ENCODE peak calls at places on chromosomes 7 and 10, in four cellular contexts. One of them, this sample, is unnamed.

GRCh38 chr10:26857991-26858706 is 2.6 kb downstream of the ABI1 start:
- DNase-seq in stimulated activated CD8-positive, alpha-beta memory T cell treated with anti-CD3 and anti-CD28 coated beads, Interleukin-7, amount 100 ng/mL, for 24 hours: no peak
- DNase-seq in H54: no peak
- DNase-seq in stimulated activated CD4-positive, alpha-beta T cell treated with anti-CD3 and anti-CD28 coated beads, TNF-alpha, amount 100 ng/mL, for 1 hour: no peak
- DNase-seq in this sample: peak

GRCh38 chr10:36888925-36889573 is 236.3 kb upstream of the ANKRD30A start:
- DNase-seq in stimulated activated CD8-positive, alpha-beta memory T cell treated with anti-CD3 and anti-CD28 coated beads, Interleukin-7, amount 100 ng/mL, for 24 hours: peak
- DNase-seq in H54: peak
- DNase-seq in stimulated activated CD4-positive, alpha-beta T cell treated with anti-CD3 and anti-CD28 coated beads, TNF-alpha, amount 100 ng/mL, for 1 hour: no peak
- DNase-seq in this sample: peak

GRCh38 chr7:4699897-4700296 is 17.8 kb downstream of the FOXK1 start:
- DNase-seq in stimulated activated CD8-positive, alpha-beta memory T cell treated with anti-CD3 and anti-CD28 coated beads, Interleukin-7, amount 100 ng/mL, for 24 hours: no peak
- DNase-seq in H54: no peak
- DNase-seq in stimulated activated CD4-positive, alpha-beta T cell treated with anti-CD3 and anti-CD28 coated beads, TNF-alpha, amount 100 ng/mL, for 1 hour: no peak
- DNase-seq in this sample: no peak

GRCh38 chr7:93913197-93913596 is 6.8 kb downstream of the GNGT1 start:
- DNase-seq in stimulated activated CD8-positive, alpha-beta memory T cell treated with anti-CD3 and anti-CD28 coated beads, Interleukin-7, amount 100 ng/mL, for 24 hours: no peak
- DNase-seq in H54: no peak
- DNase-seq in stimulated activated CD4-positive, alpha-beta T cell treated with anti-CD3 and anti-CD28 coated beads, TNF-alpha, amount 100 ng/mL, for 1 hour: no peak
- DNase-seq in this sample: peak

GRCh38 chr10:3955954-3956617 is 171.1 kb upstream of the KLF6 start:
- DNase-seq in stimulated activated CD8-positive, alpha-beta memory T cell treated with anti-CD3 and anti-CD28 coated beads, Interleukin-7, amount 100 ng/mL, for 24 hours: no peak
- DNase-seq in H54: no peak
- DNase-seq in stimulated activated CD4-positive, alpha-beta T cell treated with anti-CD3 and anti-CD28 coated beads, TNF-alpha, amount 100 ng/mL, for 1 hour: no peak
- DNase-seq in this sample: no peak

GRCh38 chr10:26232174-26232573 is 15.6 kb downstream of the GAD2 start:
- DNase-seq in stimulated activated CD8-positive, alpha-beta memory T cell treated with anti-CD3 and anti-CD28 coated beads, Interleukin-7, amount 100 ng/mL, for 24 hours: no peak
- DNase-seq in H54: no peak
- DNase-seq in stimulated activated CD4-positive, alpha-beta T cell treated with anti-CD3 and anti-CD28 coated beads, TNF-alpha, amount 100 ng/mL, for 1 hour: no peak
- DNase-seq in this sample: no peak

GRCh38 chr7:105934577-105935185 is 28.4 kb upstream of the CDHR3 start:
- DNase-seq in stimulated activated CD8-positive, alpha-beta memory T cell treated with anti-CD3 and anti-CD28 coated beads, Interleukin-7, amount 100 ng/mL, for 24 hours: no peak
- DNase-seq in H54: no peak
- DNase-seq in stimulated activated CD4-positive, alpha-beta T cell treated with anti-CD3 and anti-CD28 coated beads, TNF-alpha, amount 100 ng/mL, for 1 hour: no peak
- DNase-seq in this sample: peak

GRCh38 chr10:17115683-17116082 is 13.9 kb downstream of the CUBN start:
- DNase-seq in stimulated activated CD8-positive, alpha-beta memory T cell treated with anti-CD3 and anti-CD28 coated beads, Interleukin-7, amount 100 ng/mL, for 24 hours: no peak
- DNase-seq in H54: peak
- DNase-seq in stimulated activated CD4-positive, alpha-beta T cell treated with anti-CD3 and anti-CD28 coated beads, TNF-alpha, amount 100 ng/mL, for 1 hour: no peak
- DNase-seq in this sample: peak

GRCh38 chr10:126651461-126651860 is 19.0 kb downstream of the C10orf90 start:
- DNase-seq in stimulated activated CD8-positive, alpha-beta memory T cell treated with anti-CD3 and anti-CD28 coated beads, Interleukin-7, amount 100 ng/mL, for 24 hours: no peak
- DNase-seq in H54: no peak
- DNase-seq in stimulated activated CD4-positive, alpha-beta T cell treated with anti-CD3 and anti-CD28 coated beads, TNF-alpha, amount 100 ng/mL, for 1 hour: no peak
- DNase-seq in this sample: no peak

GRCh38 chr7:44232900-44233715 is 32.3 kb downstream of the YKT6 start:
- DNase-seq in stimulated activated CD8-positive, alpha-beta memory T cell treated with anti-CD3 and anti-CD28 coated beads, Interleukin-7, amount 100 ng/mL, for 24 hours: no peak
- DNase-seq in H54: no peak
- DNase-seq in stimulated activated CD4-positive, alpha-beta T cell treated with anti-CD3 and anti-CD28 coated beads, TNF-alpha, amount 100 ng/mL, for 1 hour: no peak
- DNase-seq in this sample: no peak

GRCh38 chr7:153190452-153190851 is 430.9 kb downstream of the ACTR3B start:
- DNase-seq in stimulated activated CD8-positive, alpha-beta memory T cell treated with anti-CD3 and anti-CD28 coated beads, Interleukin-7, amount 100 ng/mL, for 24 hours: no peak
- DNase-seq in H54: peak
- DNase-seq in stimulated activated CD4-positive, alpha-beta T cell treated with anti-CD3 and anti-CD28 coated beads, TNF-alpha, amount 100 ng/mL, for 1 hour: no peak
- DNase-seq in this sample: peak

GRCh38 chr7:101553018-101553770 is 75.9 kb downstream of the MYL10 start:
- DNase-seq in stimulated activated CD8-positive, alpha-beta memory T cell treated with anti-CD3 and anti-CD28 coated beads, Interleukin-7, amount 100 ng/mL, for 24 hours: no peak
- DNase-seq in H54: no peak
- DNase-seq in stimulated activated CD4-positive, alpha-beta T cell treated with anti-CD3 and anti-CD28 coated beads, TNF-alpha, amount 100 ng/mL, for 1 hour: no peak
- DNase-seq in this sample: no peak

GRCh38 chr7:25360471-25360870 is 132.2 kb upstream of the NPVF start:
- DNase-seq in stimulated activated CD8-positive, alpha-beta memory T cell treated with anti-CD3 and anti-CD28 coated beads, Interleukin-7, amount 100 ng/mL, for 24 hours: no peak
- DNase-seq in H54: no peak
- DNase-seq in stimulated activated CD4-positive, alpha-beta T cell treated with anti-CD3 and anti-CD28 coated beads, TNF-alpha, amount 100 ng/mL, for 1 hour: no peak
- DNase-seq in this sample: no peak

GRCh38 chr10:13928362-13928921 is 341.7 kb downstream of the PRPF18 start:
- DNase-seq in stimulated activated CD8-positive, alpha-beta memory T cell treated with anti-CD3 and anti-CD28 coated beads, Interleukin-7, amount 100 ng/mL, for 24 hours: no peak
- DNase-seq in H54: no peak
- DNase-seq in stimulated activated CD4-positive, alpha-beta T cell treated with anti-CD3 and anti-CD28 coated beads, TNF-alpha, amount 100 ng/mL, for 1 hour: no peak
- DNase-seq in this sample: no peak

GRCh38 chr7:142603870-142604448 is 145.3 kb upstream of the PRSS1 start:
- DNase-seq in stimulated activated CD8-positive, alpha-beta memory T cell treated with anti-CD3 and anti-CD28 coated beads, Interleukin-7, amount 100 ng/mL, for 24 hours: peak
- DNase-seq in H54: peak
- DNase-seq in stimulated activated CD4-positive, alpha-beta T cell treated with anti-CD3 and anti-CD28 coated beads, TNF-alpha, amount 100 ng/mL, for 1 hour: peak
- DNase-seq in this sample: peak

GRCh38 chr10:13338337-13339128 is 9.6 kb downstream of the SEPHS1 start:
- DNase-seq in stimulated activated CD8-positive, alpha-beta memory T cell treated with anti-CD3 and anti-CD28 coated beads, Interleukin-7, amount 100 ng/mL, for 24 hours: no peak
- DNase-seq in H54: no peak
- DNase-seq in stimulated activated CD4-positive, alpha-beta T cell treated with anti-CD3 and anti-CD28 coated beads, TNF-alpha, amount 100 ng/mL, for 1 hour: no peak
- DNase-seq in this sample: peak

GRCh38 chr7:70694357-70694908 is 437.5 kb upstream of the GALNT17 start:
- DNase-seq in stimulated activated CD8-positive, alpha-beta memory T cell treated with anti-CD3 and anti-CD28 coated beads, Interleukin-7, amount 100 ng/mL, for 24 hours: no peak
- DNase-seq in H54: no peak
- DNase-seq in stimulated activated CD4-positive, alpha-beta T cell treated with anti-CD3 and anti-CD28 coated beads, TNF-alpha, amount 100 ng/mL, for 1 hour: no peak
- DNase-seq in this sample: peak

GRCh38 chr10:7610651-7611389 is 55.9 kb downstream of the ITIH5 start:
- DNase-seq in stimulated activated CD8-positive, alpha-beta memory T cell treated with anti-CD3 and anti-CD28 coated beads, Interleukin-7, amount 100 ng/mL, for 24 hours: no peak
- DNase-seq in H54: no peak
- DNase-seq in stimulated activated CD4-positive, alpha-beta T cell treated with anti-CD3 and anti-CD28 coated beads, TNF-alpha, amount 100 ng/mL, for 1 hour: no peak
- DNase-seq in this sample: peak

GRCh38 chr7:44750921-44751571 is 2.4 kb downstream of the ZMIZ2 start:
- DNase-seq in stimulated activated CD8-positive, alpha-beta memory T cell treated with anti-CD3 and anti-CD28 coated beads, Interleukin-7, amount 100 ng/mL, for 24 hours: no peak
- DNase-seq in H54: no peak
- DNase-seq in stimulated activated CD4-positive, alpha-beta T cell treated with anti-CD3 and anti-CD28 coated beads, TNF-alpha, amount 100 ng/mL, for 1 hour: peak
- DNase-seq in this sample: no peak

GRCh38 chr7:156732091-156732621 is 91.6 kb downstream of the RNF32 start:
- DNase-seq in stimulated activated CD8-positive, alpha-beta memory T cell treated with anti-CD3 and anti-CD28 coated beads, Interleukin-7, amount 100 ng/mL, for 24 hours: no peak
- DNase-seq in H54: no peak
- DNase-seq in stimulated activated CD4-positive, alpha-beta T cell treated with anti-CD3 and anti-CD28 coated beads, TNF-alpha, amount 100 ng/mL, for 1 hour: no peak
- DNase-seq in this sample: no peak

GRCh38 chr10:53601260-53601875 is 828.8 kb upstream of the MBL2 start:
- DNase-seq in stimulated activated CD8-positive, alpha-beta memory T cell treated with anti-CD3 and anti-CD28 coated beads, Interleukin-7, amount 100 ng/mL, for 24 hours: no peak
- DNase-seq in H54: no peak
- DNase-seq in stimulated activated CD4-positive, alpha-beta T cell treated with anti-CD3 and anti-CD28 coated beads, TNF-alpha, amount 100 ng/mL, for 1 hour: no peak
- DNase-seq in this sample: peak

GRCh38 chr10:3348561-3348960 is 176.0 kb upstream of the PITRM1 start:
- DNase-seq in stimulated activated CD8-positive, alpha-beta memory T cell treated with anti-CD3 and anti-CD28 coated beads, Interleukin-7, amount 100 ng/mL, for 24 hours: no peak
- DNase-seq in H54: no peak
- DNase-seq in stimulated activated CD4-positive, alpha-beta T cell treated with anti-CD3 and anti-CD28 coated beads, TNF-alpha, amount 100 ng/mL, for 1 hour: no peak
- DNase-seq in this sample: no peak